ENCODE peak calls at places on chromosomes 3 and 15, in seven cellular contexts. K, N, G, W, L, O and P are unnamed samples.

GRCh38 chr3:30043156-30043555 is 563.2 kb upstream of the TGFBR2 start:
- DNase-seq in K (no peak), N (no peak), G (no peak), W (peak), L (no peak), O (no peak), P (no peak)

GRCh38 chr15:39543651-39544050 is 37.2 kb upstream of the THBS1 start:
- DNase-seq in K (no peak), N (no peak), G (no peak), W (no peak), L (no peak), O (no peak), P (peak)

GRCh38 chr3:163273694-163274093 is 1777.1 kb downstream of the OTOL1 start:
- DNase-seq in K (no peak), N (no peak), G (no peak), W (no peak), L (no peak), O (no peak), P (no peak)

GRCh38 chr15:70054884-70055387 is 42.8 kb downstream of the TLE3 start:
- DNase-seq in K (no peak), N (no peak), G (no peak), W (no peak), L (no peak), O (no peak), P (no peak)

GRCh38 chr3:111277226-111277625 is 205.6 kb downstream of the NECTIN3 start:
- DNase-seq in K (peak), N (no peak), G (no peak), W (peak), L (no peak), O (no peak), P (no peak)

GRCh38 chr3:194869482-194870169 is 183.9 kb downstream of the FAM43A start:
- DNase-seq in K (no peak), N (no peak), G (no peak), W (peak), L (no peak), O (no peak), P (peak)

GRCh38 chr3:115325539-115325938 is 178.5 kb upstream of the ZBTB20 start:
- DNase-seq in K (peak), N (no peak), G (no peak), W (peak), L (peak), O (no peak), P (peak)

GRCh38 chr3:126197854-126198584 is 17.6 kb upstream of the ALDH1L1 start:
- DNase-seq in K (peak), N (peak), G (no peak), W (peak), L (peak), O (no peak), P (peak)

GRCh38 chr3:149221783-149222517 is at the start of gene CP:
- DNase-seq in K (no peak), N (no peak), G (no peak), W (no peak), L (no peak), O (no peak), P (no peak)

GRCh38 chr3:108603689-108604088 is 14.2 kb downstream of the DZIP3 start:
- DNase-seq in K (no peak), N (no peak), G (peak), W (peak), L (no peak), O (peak), P (no peak)